ENCODE peak calls at places on chromosomes 7 and 10, in nine cellular contexts. One of them, this sample, is unnamed.

GRCh38 chr10:69645296-69645665 is 15.2 kb downstream of the FAM241B start:
- DNase-seq in brain microvascular endothelial cell: no peak
- DNase-seq in ovary: no peak
- DNase-seq in Peyer's patch: no peak
- DNase-seq in foreskin fibroblast: no peak
- DNase-seq in cardiac muscle cell: no peak
- DNase-seq in cardiac fibroblast: no peak
- DNase-seq in prostate gland: no peak
- DNase-seq in fibroblast of mammary gland: no peak
- DNase-seq in this sample: no peak

GRCh38 chr7:34747176-34747781 is 89.3 kb downstream of the NPSR1 start:
- DNase-seq in brain microvascular endothelial cell: no peak
- DNase-seq in ovary: no peak
- DNase-seq in Peyer's patch: no peak
- DNase-seq in foreskin fibroblast: no peak
- DNase-seq in cardiac muscle cell: no peak
- DNase-seq in cardiac fibroblast: no peak
- DNase-seq in prostate gland: no peak
- DNase-seq in fibroblast of mammary gland: no peak
- DNase-seq in this sample: no peak

GRCh38 chr10:3408603-3409365 is 236.2 kb upstream of the PITRM1 start:
- DNase-seq in brain microvascular endothelial cell: no peak
- DNase-seq in ovary: no peak
- DNase-seq in Peyer's patch: no peak
- DNase-seq in foreskin fibroblast: no peak
- DNase-seq in cardiac muscle cell: no peak
- DNase-seq in cardiac fibroblast: no peak
- DNase-seq in prostate gland: no peak
- DNase-seq in fibroblast of mammary gland: no peak
- DNase-seq in this sample: no peak

GRCh38 chr10:17428096-17428615 is 26.2 kb downstream of the ST8SIA6 start:
- DNase-seq in brain microvascular endothelial cell: no peak
- DNase-seq in ovary: no peak
- DNase-seq in Peyer's patch: no peak
- DNase-seq in foreskin fibroblast: no peak
- DNase-seq in cardiac muscle cell: no peak
- DNase-seq in cardiac fibroblast: no peak
- DNase-seq in prostate gland: no peak
- DNase-seq in fibroblast of mammary gland: no peak
- DNase-seq in this sample: no peak

GRCh38 chr7:143455494-143455893 is 12.2 kb downstream of the TAS2R60 start:
- DNase-seq in brain microvascular endothelial cell: no peak
- DNase-seq in ovary: no peak
- DNase-seq in Peyer's patch: no peak
- DNase-seq in foreskin fibroblast: no peak
- DNase-seq in cardiac muscle cell: no peak
- DNase-seq in cardiac fibroblast: no peak
- DNase-seq in prostate gland: no peak
- DNase-seq in fibroblast of mammary gland: no peak
- DNase-seq in this sample: no peak

GRCh38 chr10:127977368-127978009 is 70.6 kb downstream of the PTPRE start:
- DNase-seq in brain microvascular endothelial cell: peak
- DNase-seq in ovary: peak
- DNase-seq in Peyer's patch: peak
- DNase-seq in foreskin fibroblast: peak
- DNase-seq in cardiac muscle cell: peak
- DNase-seq in cardiac fibroblast: peak
- DNase-seq in prostate gland: no peak
- DNase-seq in fibroblast of mammary gland: peak
- DNase-seq in this sample: peak

GRCh38 chr7:44108768-44109750 is 4.9 kb downstream of the AEBP1 start:
- DNase-seq in brain microvascular endothelial cell: no peak
- DNase-seq in ovary: no peak
- DNase-seq in Peyer's patch: no peak
- DNase-seq in foreskin fibroblast: no peak
- DNase-seq in cardiac muscle cell: no peak
- DNase-seq in cardiac fibroblast: no peak
- DNase-seq in prostate gland: no peak
- DNase-seq in fibroblast of mammary gland: no peak
- DNase-seq in this sample: no peak

GRCh38 chr10:78211476-78212110 is 177.9 kb downstream of the RPS24 start:
- DNase-seq in brain microvascular endothelial cell: peak
- DNase-seq in ovary: peak
- DNase-seq in Peyer's patch: no peak
- DNase-seq in foreskin fibroblast: peak
- DNase-seq in cardiac muscle cell: peak
- DNase-seq in cardiac fibroblast: peak
- DNase-seq in prostate gland: peak
- DNase-seq in fibroblast of mammary gland: peak
- DNase-seq in this sample: peak

GRCh38 chr10:11668847-11669610 is 57.6 kb upstream of the USP6NL start:
- DNase-seq in brain microvascular endothelial cell: no peak
- DNase-seq in ovary: no peak
- DNase-seq in Peyer's patch: no peak
- DNase-seq in foreskin fibroblast: no peak
- DNase-seq in cardiac muscle cell: no peak
- DNase-seq in cardiac fibroblast: no peak
- DNase-seq in prostate gland: no peak
- DNase-seq in fibroblast of mammary gland: no peak
- DNase-seq in this sample: peak

DNA sequence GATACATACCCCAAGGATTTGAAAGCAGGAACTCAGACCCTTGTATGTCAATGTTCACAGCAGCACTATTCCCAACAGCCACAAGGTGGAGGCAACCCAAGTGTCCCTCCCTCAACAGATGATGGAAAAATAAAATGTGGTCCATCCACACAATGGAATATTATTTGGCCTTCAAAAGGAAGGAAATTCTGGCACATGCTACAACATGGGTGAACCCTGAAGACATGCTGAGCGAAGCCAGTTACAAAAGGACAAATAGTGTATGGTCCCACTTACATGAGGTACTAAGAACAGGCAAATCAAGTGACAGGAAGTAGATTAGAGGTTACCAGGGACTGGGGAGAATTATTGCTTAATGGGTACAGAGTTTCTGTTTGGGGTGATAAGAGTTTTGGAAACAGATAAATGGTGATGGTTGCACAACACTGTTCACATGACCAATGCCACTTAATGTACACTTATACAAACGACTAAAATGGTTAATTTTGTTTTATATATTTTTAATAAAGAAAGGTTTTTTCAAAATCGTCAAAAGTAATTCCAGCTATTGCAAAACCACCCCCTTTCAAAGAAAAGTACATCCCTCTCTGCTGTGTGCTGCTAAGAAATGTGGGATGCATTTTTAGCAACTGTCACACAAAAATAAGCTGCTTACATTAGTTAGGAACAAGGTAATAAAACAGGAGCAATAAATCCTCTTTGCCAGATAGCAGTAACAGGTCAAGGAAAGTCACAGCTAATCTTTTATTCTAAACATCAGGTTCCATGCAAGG is 85.7 kb downstream of the GRB10 start:
- DNase-seq in brain microvascular endothelial cell: no peak
- DNase-seq in ovary: no peak
- DNase-seq in Peyer's patch: no peak
- DNase-seq in foreskin fibroblast: no peak
- DNase-seq in cardiac muscle cell: peak
- DNase-seq in cardiac fibroblast: no peak
- DNase-seq in prostate gland: no peak
- DNase-seq in fibroblast of mammary gland: peak
- DNase-seq in this sample: no peak
- TF ChIP-seq CTCF in brain microvascular endothelial cell: peak
- TF ChIP-seq CTCF in ovary: no peak
- TF ChIP-seq CTCF in Peyer's patch: peak
- TF ChIP-seq CTCF in foreskin fibroblast: peak
- TF ChIP-seq CTCF in cardiac muscle cell: peak
- TF ChIP-seq CTCF in cardiac fibroblast: peak
- TF ChIP-seq CTCF in prostate gland: peak
- TF ChIP-seq CTCF in fibroblast of mammary gland: peak
- TF ChIP-seq CTCF in this sample: peak

DNA sequence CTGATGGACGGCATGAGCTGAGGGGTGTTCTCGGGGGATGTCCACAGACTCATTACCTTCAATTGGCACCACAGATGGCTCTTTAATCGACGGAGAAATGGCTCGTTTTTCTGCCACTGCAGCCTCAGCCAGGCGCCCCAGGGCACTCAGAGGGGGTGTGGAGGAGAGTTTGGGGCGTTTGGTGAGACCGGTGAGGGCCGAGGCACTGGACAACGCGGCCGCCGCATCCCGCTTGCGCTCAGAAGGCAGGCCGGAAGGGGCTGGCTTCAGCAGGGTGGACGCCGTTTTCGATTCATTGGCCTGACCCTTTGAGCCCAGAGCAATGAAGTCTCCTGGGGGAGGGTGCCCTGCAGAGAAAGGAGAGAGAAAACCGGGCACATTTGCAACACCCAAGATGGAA is 1.3 kb downstream of the INTS1 start:
- DNase-seq in brain microvascular endothelial cell: no peak
- DNase-seq in ovary: peak
- DNase-seq in Peyer's patch: no peak
- DNase-seq in foreskin fibroblast: no peak
- DNase-seq in cardiac muscle cell: no peak
- DNase-seq in cardiac fibroblast: no peak
- DNase-seq in prostate gland: no peak
- DNase-seq in fibroblast of mammary gland: no peak
- DNase-seq in this sample: no peak
- H3K4me3 ChIP-seq in brain microvascular endothelial cell: peak
- H3K4me3 ChIP-seq in ovary: no peak
- H3K4me3 ChIP-seq in Peyer's patch: peak
- H3K4me3 ChIP-seq in foreskin fibroblast: peak
- H3K4me3 ChIP-seq in cardiac muscle cell: peak
- H3K4me3 ChIP-seq in cardiac fibroblast: peak
- H3K4me3 ChIP-seq in prostate gland: peak
- H3K4me3 ChIP-seq in fibroblast of mammary gland: peak
- H3K4me3 ChIP-seq in this sample: no peak

DNA sequence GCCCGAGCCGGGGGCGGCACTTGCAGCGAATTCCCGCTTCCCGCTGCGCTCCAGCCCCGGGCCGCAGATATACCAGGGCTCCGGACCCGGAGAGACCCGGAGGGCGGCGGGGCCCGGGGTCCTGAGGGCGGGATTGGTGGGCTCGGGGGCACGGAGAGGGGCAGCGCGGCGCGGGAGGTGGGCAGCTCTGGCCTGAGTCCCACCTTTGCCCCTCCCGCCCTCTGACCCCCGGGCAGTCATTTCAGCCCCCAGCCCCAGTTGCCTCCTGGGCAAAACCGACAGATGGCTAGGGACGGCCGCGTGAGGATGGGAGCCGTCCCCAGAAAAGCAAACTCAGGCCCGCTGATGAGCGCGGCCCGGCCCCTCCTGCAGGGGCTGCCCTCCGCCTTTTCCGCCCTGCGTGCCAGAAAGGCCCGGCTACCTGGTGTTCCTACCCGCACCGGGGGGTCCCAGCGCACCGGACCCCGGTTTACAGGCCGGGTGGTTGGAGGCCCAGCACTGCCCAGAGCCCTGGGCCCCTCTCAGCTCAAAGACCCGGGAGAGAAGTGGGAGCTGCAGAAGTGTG is 56.7 kb downstream of the RBM17 start:
- DNase-seq in brain microvascular endothelial cell: no peak
- DNase-seq in ovary: peak
- DNase-seq in Peyer's patch: no peak
- DNase-seq in foreskin fibroblast: peak
- DNase-seq in cardiac muscle cell: no peak
- DNase-seq in cardiac fibroblast: no peak
- DNase-seq in prostate gland: no peak
- DNase-seq in fibroblast of mammary gland: no peak
- DNase-seq in this sample: no peak
- TF ChIP-seq CTCF in brain microvascular endothelial cell: peak
- TF ChIP-seq CTCF in ovary: no peak
- TF ChIP-seq CTCF in Peyer's patch: no peak
- TF ChIP-seq CTCF in foreskin fibroblast: no peak
- TF ChIP-seq CTCF in cardiac muscle cell: no peak
- TF ChIP-seq CTCF in cardiac fibroblast: no peak
- TF ChIP-seq CTCF in prostate gland: no peak
- TF ChIP-seq CTCF in fibroblast of mammary gland: no peak
- TF ChIP-seq CTCF in this sample: peak

GRCh38 chr7:102895602-102896001 is 17.2 kb upstream of the LRRC17 start:
- DNase-seq in brain microvascular endothelial cell: no peak
- DNase-seq in ovary: no peak
- DNase-seq in Peyer's patch: no peak
- DNase-seq in foreskin fibroblast: no peak
- DNase-seq in cardiac muscle cell: peak
- DNase-seq in cardiac fibroblast: no peak
- DNase-seq in prostate gland: no peak
- DNase-seq in fibroblast of mammary gland: no peak
- DNase-seq in this sample: no peak
- H3K4me3 ChIP-seq in brain microvascular endothelial cell: no peak
- H3K4me3 ChIP-seq in ovary: no peak
- H3K4me3 ChIP-seq in Peyer's patch: no peak
- H3K4me3 ChIP-seq in foreskin fibroblast: no peak
- H3K4me3 ChIP-seq in cardiac muscle cell: no peak
- H3K4me3 ChIP-seq in cardiac fibroblast: no peak
- H3K4me3 ChIP-seq in prostate gland: no peak
- H3K4me3 ChIP-seq in fibroblast of mammary gland: no peak
- H3K4me3 ChIP-seq in this sample: no peak

GRCh38 chr10:90592903-90593302 is 264.9 kb downstream of the HTR7 start:
- DNase-seq in brain microvascular endothelial cell: peak
- DNase-seq in ovary: no peak
- DNase-seq in Peyer's patch: no peak
- DNase-seq in foreskin fibroblast: peak
- DNase-seq in cardiac muscle cell: peak
- DNase-seq in cardiac fibroblast: peak
- DNase-seq in prostate gland: no peak
- DNase-seq in fibroblast of mammary gland: peak
- DNase-seq in this sample: peak
- TF ChIP-seq CTCF in brain microvascular endothelial cell: peak
- TF ChIP-seq CTCF in ovary: no peak
- TF ChIP-seq CTCF in Peyer's patch: no peak
- TF ChIP-seq CTCF in foreskin fibroblast: peak
- TF ChIP-seq CTCF in cardiac muscle cell: peak
- TF ChIP-seq CTCF in cardiac fibroblast: peak
- TF ChIP-seq CTCF in prostate gland: no peak
- TF ChIP-seq CTCF in fibroblast of mammary gland: peak
- TF ChIP-seq CTCF in this sample: peak